ENCODE peak calls at places on chromosomes 13 and 19, in nine cellular contexts. C is kidney, F is Peyer's patch, G is cardiac muscle cell, H is transverse colon, I is HFF-Myc, B is tibial nerve, R is left ventricle myocardium inferior, V is PC-3. U is an unnamed sample.

GRCh38 chr19:41753936-41754529 is 1.3 kb upstream of the CEACAM6 start:
- DNase-seq in C (no peak), F (no peak), G (no peak), H (peak), I (peak), B (peak), R (no peak), V (peak), U (no peak)

GRCh38 chr13:29595380-29596063 is at the start of gene SLC7A1:
- DNase-seq in C (peak), F (peak), G (peak), H (peak), I (peak), B (peak), R (peak), V (peak), U (no peak)

GRCh38 chr19:32165176-32165575 is 180.2 kb upstream of the ZNF507 start:
- DNase-seq in C (no peak), F (no peak), G (no peak), H (no peak), I (no peak), B (no peak), R (no peak), V (no peak), U (no peak)

GRCh38 chr13:23427342-23428182 is 5.9 kb downstream of the SACS start:
- DNase-seq in C (no peak), F (no peak), G (no peak), H (peak), I (peak), B (no peak), R (no peak), V (peak), U (peak)

GRCh38 chr13:32010137-32010536 is 21.4 kb upstream of the FRY start:
- DNase-seq in C (no peak), F (no peak), G (no peak), H (no peak), I (no peak), B (no peak), R (no peak), V (no peak), U (no peak)

GRCh38 chr13:109989155-109989554 is 202.8 kb upstream of the IRS2 start:
- DNase-seq in C (no peak), F (no peak), G (no peak), H (no peak), I (no peak), B (no peak), R (no peak), V (peak), U (no peak)

GRCh38 chr19:36686365-36687213 is 823 bp upstream of the ZNF567 start:
- DNase-seq in C (peak), F (no peak), G (peak), H (peak), I (no peak), B (no peak), R (no peak), V (peak), U (no peak)

GRCh38 chr19:30522359-30522758 is 150.2 kb downstream of the ZNF536 start:
- DNase-seq in C (no peak), F (no peak), G (no peak), H (no peak), I (no peak), B (no peak), R (no peak), V (no peak), U (no peak)

GRCh38 chr13:75485286-75486062 is 3.5 kb upstream of the TBC1D4 start:
- DNase-seq in C (no peak), F (no peak), G (no peak), H (no peak), I (no peak), B (no peak), R (no peak), V (peak), U (peak)

GRCh38 chr13:92896842-92897241 is 329.8 kb upstream of the GPC6 start:
- DNase-seq in C (no peak), F (no peak), G (peak), H (no peak), I (no peak), B (no peak), R (no peak), V (peak), U (no peak)
- TF ChIP-seq CTCF in C (no peak), F (no peak), G (peak), H (no peak), I (no peak), B (no peak), R (no peak), V (peak), U (no peak)

DNA sequence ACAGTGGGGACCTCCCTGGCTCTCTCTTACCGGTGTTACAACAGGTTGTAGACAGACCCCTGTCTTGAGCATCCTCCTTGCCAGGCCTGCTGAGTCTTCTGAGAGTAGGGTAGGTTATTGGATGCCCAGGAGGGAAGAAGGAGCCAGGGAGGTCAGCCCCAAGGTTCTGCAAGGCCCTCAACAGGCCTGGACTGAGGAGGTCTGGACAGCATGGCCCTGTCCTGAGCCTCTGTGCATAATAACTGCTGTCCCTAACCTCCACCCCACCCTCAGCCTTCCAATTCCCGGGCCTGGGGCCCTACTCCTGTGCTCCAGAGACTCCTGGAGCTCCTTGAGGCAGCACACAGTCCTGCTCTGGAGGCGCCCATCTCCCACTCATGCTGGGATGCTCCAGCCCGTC is 336 bp downstream of the CD22 start:
- DNase-seq in C (no peak), F (no peak), G (no peak), H (no peak), I (no peak), B (no peak), R (no peak), V (no peak), U (no peak)
- H3K4me3 ChIP-seq in C (no peak), F (no peak), G (no peak), H (no peak), I (no peak), B (no peak), R (no peak), V (no peak), U (no peak)

DNA sequence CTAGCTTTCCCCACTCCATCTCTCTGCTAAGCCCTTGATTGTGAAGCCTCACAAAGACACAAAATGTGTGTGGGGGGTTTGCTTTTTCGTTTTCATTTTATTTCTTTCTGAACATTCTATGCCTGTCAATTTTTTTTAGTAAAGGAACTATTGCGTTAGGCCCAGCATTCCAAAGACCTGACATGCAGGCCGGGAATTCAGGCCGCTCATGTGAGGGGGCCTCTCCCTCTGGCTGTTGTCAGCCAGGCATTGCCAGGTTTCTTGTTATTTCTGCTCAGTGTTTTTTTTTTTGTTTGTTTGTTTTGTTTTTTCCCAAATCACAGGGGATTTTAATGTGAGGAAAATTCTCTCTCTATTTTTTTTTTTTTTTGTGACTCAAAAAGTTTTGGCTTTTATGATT is 10.3 kb upstream of the MEDAG start:
- DNase-seq in C (peak), F (no peak), G (peak), H (no peak), I (no peak), B (peak), R (peak), V (no peak), U (peak)
- TF ChIP-seq CTCF in C (no peak), F (no peak), G (no peak), H (no peak), I (no peak), B (no peak), R (no peak), V (no peak), U (no peak)

GRCh38 chr13:26476744-26477129 is 80.7 kb upstream of the WASF3 start:
- DNase-seq in C (no peak), F (no peak), G (no peak), H (no peak), I (no peak), B (no peak), R (no peak), V (no peak), U (no peak)

GRCh38 chr13:26474286-26474685 is 83.2 kb upstream of the WASF3 start:
- DNase-seq in C (no peak), F (peak), G (no peak), H (no peak), I (no peak), B (no peak), R (no peak), V (no peak), U (no peak)

GRCh38 chr13:26473571-26474230 is 83.8 kb upstream of the WASF3 start:
- DNase-seq in C (no peak), F (peak), G (no peak), H (no peak), I (no peak), B (no peak), R (no peak), V (no peak), U (no peak)

GRCh38 chr13:26476111-26476743 is 81.3 kb upstream of the WASF3 start:
- DNase-seq in C (peak), F (peak), G (no peak), H (no peak), I (no peak), B (no peak), R (peak), V (no peak), U (no peak)

GRCh38 chr13:26475176-26476110 is 82.0 kb upstream of the WASF3 start:
- DNase-seq in C (no peak), F (peak), G (no peak), H (no peak), I (no peak), B (no peak), R (no peak), V (no peak), U (no peak)
- H3K4me3 ChIP-seq in C (no peak), F (no peak), G (no peak), H (no peak), I (no peak), B (no peak), R (peak), V (no peak), U (no peak)

DNA sequence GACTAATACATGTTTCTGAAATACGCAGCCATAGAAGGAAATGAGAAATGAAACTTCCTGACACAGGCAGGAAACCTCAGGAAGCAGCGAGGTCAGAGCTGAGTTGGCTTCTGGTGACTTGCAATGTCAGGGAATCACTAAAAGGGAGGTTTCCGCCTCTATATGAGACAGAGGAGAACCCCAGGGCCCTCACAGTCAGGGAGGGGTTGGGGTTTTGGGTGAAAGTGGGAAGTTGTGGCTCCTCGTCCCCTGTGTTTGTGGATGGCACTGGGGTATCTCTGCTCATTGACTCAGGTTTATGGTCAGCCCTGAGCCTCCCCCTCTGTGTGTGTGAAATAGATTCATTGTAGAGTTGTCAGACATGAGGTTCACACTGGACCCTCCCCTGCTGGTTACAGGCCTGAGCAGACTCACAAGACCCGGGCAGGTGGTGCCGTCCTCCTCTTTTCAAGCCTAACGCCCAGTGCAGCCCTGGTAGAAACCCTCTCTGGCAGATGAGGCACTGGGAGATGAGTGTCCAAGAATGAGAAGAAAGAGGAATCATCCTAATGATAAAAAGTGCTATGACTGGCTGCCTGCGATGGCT is 5.5 kb upstream of the LILRA6 start:
- DNase-seq in C (no peak), F (no peak), G (no peak), H (peak), I (no peak), B (no peak), R (no peak), V (no peak), U (no peak)
- TF ChIP-seq CTCF in C (no peak), F (no peak), G (no peak), H (no peak), I (no peak), B (no peak), R (no peak), V (no peak), U (no peak)

DNA sequence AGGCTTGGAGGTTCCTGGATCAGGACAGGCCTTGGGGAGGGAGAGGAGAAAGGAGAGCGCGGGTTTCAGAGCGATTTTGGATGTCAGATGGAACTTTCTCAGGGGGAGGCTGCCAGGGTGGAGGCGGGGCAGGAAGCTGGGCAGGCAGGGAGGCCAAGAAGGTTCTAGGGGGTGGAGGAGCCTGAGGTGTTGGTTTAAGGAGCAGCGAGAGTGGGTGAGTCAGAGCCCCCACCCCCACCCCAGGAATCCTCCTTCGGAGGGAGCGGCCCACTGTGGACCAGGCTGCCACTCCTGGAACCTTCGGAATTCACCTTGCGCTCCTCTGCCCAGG is 15.9 kb upstream of the NOP53 start:
- DNase-seq in C (peak), F (no peak), G (no peak), H (peak), I (peak), B (peak), R (peak), V (peak), U (no peak)
- H3K4me3 ChIP-seq in C (no peak), F (no peak), G (no peak), H (no peak), I (no peak), B (no peak), R (peak), V (peak), U (no peak)

GRCh38 chr19:15125232-15126067 is 18.2 kb downstream of the SYDE1 start:
- DNase-seq in C (peak), F (peak), G (peak), H (peak), I (peak), B (peak), R (peak), V (peak), U (peak)
- TF ChIP-seq CTCF in C (no peak), F (no peak), G (no peak), H (no peak), I (no peak), B (no peak), R (no peak), V (no peak), U (peak)

DNA sequence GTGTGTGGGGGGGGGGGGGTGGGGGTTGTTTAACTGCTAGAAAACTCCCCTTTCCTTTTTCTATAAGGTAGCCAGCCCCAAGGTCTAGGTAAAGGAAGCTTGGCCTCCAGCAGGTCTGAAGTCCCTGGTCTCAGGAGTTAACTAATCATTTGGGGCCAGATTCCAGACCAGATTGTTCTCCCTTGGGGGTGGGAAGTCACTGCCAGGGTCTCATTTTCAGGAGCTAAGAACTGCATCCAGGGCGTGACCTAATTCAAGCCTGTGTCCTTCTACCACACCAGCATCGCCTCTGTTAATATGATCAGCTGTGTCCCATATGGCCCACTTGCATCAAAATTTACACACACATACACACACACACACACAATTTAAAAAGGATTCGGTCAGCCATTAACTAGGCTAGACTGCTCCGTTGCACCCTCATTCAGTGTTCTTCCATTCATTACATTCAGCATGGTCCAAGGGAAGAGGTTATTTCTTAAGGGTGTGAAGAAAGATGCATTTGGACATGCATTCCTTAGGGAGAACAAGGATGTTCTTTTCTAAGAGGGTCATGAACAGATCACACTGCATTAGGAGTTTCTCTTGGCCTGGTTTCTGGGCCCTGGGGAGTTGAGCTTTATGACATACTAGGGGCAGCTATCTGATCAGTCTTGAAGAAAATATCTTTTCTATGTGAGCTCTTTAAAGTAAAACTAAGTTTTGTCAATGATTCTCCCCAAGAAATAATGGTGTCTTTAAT is 91.0 kb downstream of the FGF14 start:
- DNase-seq in C (no peak), F (no peak), G (no peak), H (no peak), I (no peak), B (peak), R (peak), V (no peak), U (no peak)
- H3K4me3 ChIP-seq in C (no peak), F (no peak), G (no peak), H (no peak), I (no peak), B (no peak), R (no peak), V (no peak), U (no peak)

GRCh38 chr13:94073006-94073744 is 406.3 kb downstream of the DCT start:
- DNase-seq in C (no peak), F (no peak), G (peak), H (no peak), I (no peak), B (no peak), R (no peak), V (peak), U (peak)
- TF ChIP-seq CTCF in C (no peak), F (no peak), G (no peak), H (no peak), I (no peak), B (no peak), R (no peak), V (no peak), U (no peak)